ENCODE peak calls at places on chromosomes 6 and 20, in four cellular contexts. N is iPS DF 19.7, G is T-helper 2 cell, B is G401. U is an unnamed sample.

GRCh38 chr6:48747040-48747439 is 636.0 kb upstream of the PTCHD4 start:
- DNase-seq in N (no peak), G (no peak), B (no peak), U (no peak)

GRCh38 chr6:81613606-81614005 is 138.9 kb downstream of the TENT5A start:
- DNase-seq in N (no peak), G (no peak), B (no peak), U (no peak)

GRCh38 chr6:89563866-89564265 is 74.7 kb downstream of the LYRM2 start:
- DNase-seq in N (no peak), G (no peak), B (peak; percentile 63), U (peak; percentile 60)

GRCh38 chr20:36334281-36335075 is 28.3 kb downstream of the DLGAP4 start:
- DNase-seq in N (no peak), G (no peak), B (no peak), U (no peak)

GRCh38 chr6:97110626-97111025 is 172.4 kb downstream of the MMS22L start:
- DNase-seq in N (no peak), G (no peak), B (no peak), U (no peak)

GRCh38 chr6:130655586-130655985 is 171.6 kb upstream of the SMLR1 start:
- DNase-seq in N (no peak), G (no peak), B (no peak), U (no peak)

GRCh38 chr6:3363296-3364025 is 93.4 kb downstream of the SLC22A23 start:
- DNase-seq in N (no peak), G (no peak), B (no peak), U (no peak)

GRCh38 chr6:90464507-90464906 is 122.4 kb downstream of the MAP3K7 start:
- DNase-seq in N (no peak), G (no peak), B (no peak), U (no peak)

GRCh38 chr6:36025932-36026327 is 1.5 kb upstream of the SLC26A8 start:
- DNase-seq in N (no peak), G (no peak), B (no peak), U (no peak)

GRCh38 chr20:7702141-7702540 is 238.1 kb downstream of the HAO1 start:
- DNase-seq in N (no peak), G (no peak), B (no peak), U (no peak)

GRCh38 chr6:139990865-139991264 is 616.4 kb upstream of the CITED2 start:
- DNase-seq in N (no peak), G (no peak), B (no peak), U (no peak)

GRCh38 chr6:27251672-27252251 is 4.3 kb downstream of the PRSS16 start:
- DNase-seq in N (peak; percentile 88), G (peak; percentile 53), B (peak; percentile 75), U (peak; percentile 82)